ENCODE peak calls at places on chromosome 13, in ten cellular contexts. I, W, H, N, S, Q, Y, C, V and F are unnamed samples.

GRCh38 chr13:103100795-103101194 is 34.6 kb upstream of the SLC10A2 start:
- DNase-seq in Y (no peak), Q (no peak), I (no peak), V (no peak), S (no peak), H (no peak), C (no peak), W (no peak), N (no peak), F (no peak)

GRCh38 chr13:62556973-62557372 is 1141.3 kb upstream of the PCDH20 start:
- DNase-seq in C (no peak), Q (no peak), S (no peak), W (no peak), Y (no peak), H (no peak), I (no peak), V (no peak), N (no peak), F (no peak)

GRCh38 chr13:59776924-59777690 is 386.6 kb downstream of the DIAPH3 start:
- DNase-seq in Y (peak), H (peak), C (peak), V (no peak), Q (no peak), S (no peak), I (no peak), W (no peak), N (no peak), F (peak)

GRCh38 chr13:49097374-49097773 is 121.7 kb downstream of the FNDC3A start:
- DNase-seq in N (no peak), C (no peak), I (no peak), S (peak), W (no peak), H (peak), Y (peak), Q (no peak), V (no peak), F (no peak)

GRCh38 chr13:38687246-38688229 is 661 bp downstream of the FREM2 start:
- DNase-seq in H (no peak), C (no peak), Y (peak), N (no peak), S (no peak), V (no peak), I (peak), W (no peak), Q (peak), F (no peak)

GRCh38 chr13:48263196-48263595 is 30.2 kb downstream of the ITM2B start:
- DNase-seq in C (peak), Q (no peak), N (no peak), Y (peak), S (no peak), H (no peak), W (no peak), V (no peak), I (no peak), F (no peak)

GRCh38 chr13:110912651-110913051 is 2.2 kb downstream of the ANKRD10 start:
- DNase-seq in C (no peak), W (no peak), I (no peak), Y (peak), S (no peak), N (no peak), V (peak), Q (no peak), H (peak), F (no peak)

GRCh38 chr13:27295096-27295495 is 24.5 kb downstream of the RASL11A start:
- DNase-seq in H (no peak), V (no peak), I (no peak), Q (no peak), W (no peak), S (no peak), N (no peak), C (no peak), Y (no peak), F (no peak)

GRCh38 chr13:87981416-87981815 is 310.2 kb downstream of the SLITRK5 start:
- DNase-seq in Y (no peak), H (no peak), Q (no peak), W (no peak), I (no peak), V (no peak), N (no peak), S (no peak), C (no peak), F (no peak)

GRCh38 chr13:110249326-110249725 is 57.6 kb downstream of the COL4A1 start:
- DNase-seq in W (no peak), H (no peak), N (no peak), Y (no peak), S (no peak), Q (no peak), I (no peak), C (no peak), V (peak), F (no peak)

GRCh38 chr13:42728507-42729180 is 52.7 kb upstream of the FAM216B start:
- DNase-seq in V (no peak), Y (no peak), S (no peak), N (no peak), C (no peak), Q (no peak), H (no peak), W (no peak), I (no peak), F (no peak)
- TF ChIP-seq CTCF in V (no peak), Y (no peak), S (no peak), N (no peak), C (no peak), Q (no peak), H (no peak), W (no peak), I (no peak), F (no peak)

GRCh38 chr13:112892759-112893569 is 76.0 kb upstream of the MCF2L start:
- DNase-seq in V (no peak), Y (no peak), H (no peak), C (peak), W (no peak), I (no peak), N (peak), Q (no peak), S (no peak), F (no peak)
- H3K4me3 ChIP-seq in V (no peak), Y (no peak), H (no peak), C (no peak), W (no peak), I (no peak), N (no peak), Q (peak), S (no peak), F (no peak)

DNA sequence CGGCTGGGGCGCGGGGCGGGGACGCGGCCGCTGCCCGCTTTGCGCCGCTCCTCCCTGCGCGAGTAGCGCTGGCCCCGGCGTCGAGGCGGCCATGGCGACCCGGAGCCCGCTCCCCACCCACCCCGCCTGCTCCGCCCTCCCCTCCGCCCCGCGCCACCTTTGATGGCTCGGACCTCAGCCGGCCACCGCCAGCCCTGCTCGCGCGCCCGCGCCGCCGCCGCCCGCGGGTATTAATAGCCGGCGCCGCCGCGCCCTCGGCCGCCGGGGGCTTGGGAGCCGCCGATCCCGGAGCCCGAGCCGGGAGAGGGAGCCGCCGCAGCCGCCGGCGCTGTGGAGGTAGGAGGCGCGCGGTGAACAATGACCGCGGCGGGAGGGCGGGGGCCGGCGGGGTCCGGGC is 261 bp downstream of the FARP1 start:
- DNase-seq in S (no peak), C (no peak), Y (no peak), H (no peak), V (no peak), N (no peak), W (no peak), Q (no peak), I (peak), F (no peak)
- TF ChIP-seq CTCF in S (no peak), C (no peak), Y (no peak), H (no peak), V (no peak), N (no peak), W (no peak), Q (no peak), I (no peak), F (no peak)

GRCh38 chr13:95678967-95679366 is 2.0 kb downstream of the DNAJC3 start:
- DNase-seq in Q (no peak), Y (no peak), C (no peak), H (no peak), W (no peak), S (no peak), I (no peak), V (no peak), N (no peak), F (no peak)
- H3K4me3 ChIP-seq in Q (peak), Y (peak), C (no peak), H (peak), W (peak), S (peak), I (peak), V (peak), N (no peak), F (peak)

GRCh38 chr13:42041684-42042035 is 6.8 kb upstream of the DGKH start:
- DNase-seq in V (peak), Q (peak), I (peak), Y (peak), N (peak), H (peak), W (no peak), S (peak), C (no peak), F (no peak)
- TF ChIP-seq CTCF in V (peak), Q (peak), I (peak), Y (peak), N (peak), H (peak), W (no peak), S (peak), C (peak), F (peak)

GRCh38 chr13:32314271-32314967 is 744 bp downstream of the ZAR1L start:
- DNase-seq in I (peak), N (peak), V (peak), S (no peak), W (peak), H (no peak), C (no peak), Y (no peak), Q (no peak), F (no peak)
- H3K4me3 ChIP-seq in I (peak), N (no peak), V (peak), S (peak), W (peak), H (no peak), C (peak), Y (no peak), Q (peak), F (peak)

GRCh38 chr13:113548171-113548641 is 36.3 kb upstream of the TFDP1 start:
- DNase-seq in V (peak), S (no peak), W (no peak), I (peak), H (peak), Y (peak), Q (no peak), C (no peak), N (peak), F (peak)
- TF ChIP-seq CTCF in V (no peak), S (no peak), W (no peak), I (no peak), H (no peak), Y (no peak), Q (no peak), C (no peak), N (no peak), F (peak)